ENCODE peak calls at places on chromosomes 4 and X, in ten cellular contexts. One of them, this sample, is unnamed.

GRCh38 chr4:7928711-7929505 is 10.8 kb downstream of the AFAP1 start:
- DNase-seq in posterior cingulate gyrus: no peak
- DNase-seq in HS-5: no peak
- DNase-seq in activated B cell treated with CpG ODN at 0.5 μM for 24 hours: no peak
- DNase-seq in cardiac fibroblast: peak; percentile 50
- DNase-seq in fibroblast of mammary gland: peak; percentile 45
- DNase-seq in stimulated activated CD4-positive, alpha-beta T cell treated with anti-CD3 and anti-CD28 coated beads, Interleukin-15, amount 100 ng/mL, for 1 hour: no peak
- DNase-seq in HTR-8/SVneo: no peak
- DNase-seq in ureter: no peak
- DNase-seq in NCI-H774: no peak
- DNase-seq in this sample: peak; percentile 70

GRCh38 chr4:103075435-103075893 is 1.1 kb downstream of the SLC9B2 start:
- DNase-seq in posterior cingulate gyrus: no peak
- DNase-seq in HS-5: no peak
- DNase-seq in activated B cell treated with CpG ODN at 0.5 μM for 24 hours: no peak
- DNase-seq in cardiac fibroblast: peak; percentile 45
- DNase-seq in fibroblast of mammary gland: peak; percentile 34
- DNase-seq in stimulated activated CD4-positive, alpha-beta T cell treated with anti-CD3 and anti-CD28 coated beads, Interleukin-15, amount 100 ng/mL, for 1 hour: no peak
- DNase-seq in HTR-8/SVneo: no peak
- DNase-seq in ureter: no peak
- DNase-seq in NCI-H774: no peak
- DNase-seq in this sample: peak; percentile 24

GRCh38 chr4:164956766-164957643 is 20.5 kb downstream of the TRIM61 start:
- DNase-seq in posterior cingulate gyrus: peak; percentile 93
- DNase-seq in HS-5: peak; percentile 40
- DNase-seq in activated B cell treated with CpG ODN at 0.5 μM for 24 hours: peak; percentile 66
- DNase-seq in cardiac fibroblast: peak; percentile 53
- DNase-seq in fibroblast of mammary gland: peak; percentile 64
- DNase-seq in stimulated activated CD4-positive, alpha-beta T cell treated with anti-CD3 and anti-CD28 coated beads, Interleukin-15, amount 100 ng/mL, for 1 hour: peak; percentile 50
- DNase-seq in HTR-8/SVneo: peak; percentile 91
- DNase-seq in ureter: peak; percentile 83
- DNase-seq in NCI-H774: peak; percentile 56
- DNase-seq in this sample: peak; percentile 9

GRCh38 chr4:95217197-95217596 is 331.6 kb downstream of the UNC5C start:
- DNase-seq in posterior cingulate gyrus: no peak
- DNase-seq in HS-5: no peak
- DNase-seq in activated B cell treated with CpG ODN at 0.5 μM for 24 hours: no peak
- DNase-seq in cardiac fibroblast: no peak
- DNase-seq in fibroblast of mammary gland: no peak
- DNase-seq in stimulated activated CD4-positive, alpha-beta T cell treated with anti-CD3 and anti-CD28 coated beads, Interleukin-15, amount 100 ng/mL, for 1 hour: no peak
- DNase-seq in HTR-8/SVneo: no peak
- DNase-seq in ureter: no peak
- DNase-seq in NCI-H774: no peak
- DNase-seq in this sample: no peak

GRCh38 chr4:176875441-176875930 is 82.8 kb upstream of the VEGFC start:
- DNase-seq in posterior cingulate gyrus: no peak
- DNase-seq in HS-5: no peak
- DNase-seq in activated B cell treated with CpG ODN at 0.5 μM for 24 hours: no peak
- DNase-seq in cardiac fibroblast: no peak
- DNase-seq in fibroblast of mammary gland: peak; percentile 37
- DNase-seq in stimulated activated CD4-positive, alpha-beta T cell treated with anti-CD3 and anti-CD28 coated beads, Interleukin-15, amount 100 ng/mL, for 1 hour: no peak
- DNase-seq in HTR-8/SVneo: no peak
- DNase-seq in ureter: no peak
- DNase-seq in NCI-H774: no peak
- DNase-seq in this sample: no peak

GRCh38 chr4:24753519-24753918 is 41.9 kb upstream of the SOD3 start:
- DNase-seq in posterior cingulate gyrus: no peak
- DNase-seq in HS-5: no peak
- DNase-seq in activated B cell treated with CpG ODN at 0.5 μM for 24 hours: no peak
- DNase-seq in cardiac fibroblast: peak; percentile 52
- DNase-seq in fibroblast of mammary gland: peak; percentile 70
- DNase-seq in stimulated activated CD4-positive, alpha-beta T cell treated with anti-CD3 and anti-CD28 coated beads, Interleukin-15, amount 100 ng/mL, for 1 hour: no peak
- DNase-seq in HTR-8/SVneo: peak; percentile 24
- DNase-seq in ureter: no peak
- DNase-seq in NCI-H774: no peak
- DNase-seq in this sample: no peak

GRCh38 chrX:110442631-110443030 is 84.0 kb downstream of the RTL9 start:
- DNase-seq in posterior cingulate gyrus: no peak
- DNase-seq in HS-5: no peak
- DNase-seq in activated B cell treated with CpG ODN at 0.5 μM for 24 hours: no peak
- DNase-seq in cardiac fibroblast: peak; percentile 18
- DNase-seq in fibroblast of mammary gland: peak; percentile 36
- DNase-seq in stimulated activated CD4-positive, alpha-beta T cell treated with anti-CD3 and anti-CD28 coated beads, Interleukin-15, amount 100 ng/mL, for 1 hour: no peak
- DNase-seq in HTR-8/SVneo: no peak
- DNase-seq in ureter: no peak
- DNase-seq in NCI-H774: no peak
- DNase-seq in this sample: peak; percentile 8

GRCh38 chrX:154370300-154370881 is 4.0 kb downstream of the FLNA start:
- DNase-seq in posterior cingulate gyrus: no peak
- DNase-seq in HS-5: no peak
- DNase-seq in activated B cell treated with CpG ODN at 0.5 μM for 24 hours: peak; percentile 27
- DNase-seq in cardiac fibroblast: no peak
- DNase-seq in fibroblast of mammary gland: no peak
- DNase-seq in stimulated activated CD4-positive, alpha-beta T cell treated with anti-CD3 and anti-CD28 coated beads, Interleukin-15, amount 100 ng/mL, for 1 hour: no peak
- DNase-seq in HTR-8/SVneo: no peak
- DNase-seq in ureter: no peak
- DNase-seq in NCI-H774: no peak
- DNase-seq in this sample: peak; percentile 81

GRCh38 chr4:53120801-53121200 is 245.1 kb downstream of the SCFD2 start:
- DNase-seq in posterior cingulate gyrus: no peak
- DNase-seq in HS-5: no peak
- DNase-seq in activated B cell treated with CpG ODN at 0.5 μM for 24 hours: no peak
- DNase-seq in cardiac fibroblast: peak; percentile 5
- DNase-seq in fibroblast of mammary gland: no peak
- DNase-seq in stimulated activated CD4-positive, alpha-beta T cell treated with anti-CD3 and anti-CD28 coated beads, Interleukin-15, amount 100 ng/mL, for 1 hour: no peak
- DNase-seq in HTR-8/SVneo: no peak
- DNase-seq in ureter: no peak
- DNase-seq in NCI-H774: no peak
- DNase-seq in this sample: peak; percentile 7

GRCh38 chr4:43089730-43090129 is 197.2 kb downstream of the GRXCR1 start:
- DNase-seq in posterior cingulate gyrus: no peak
- DNase-seq in HS-5: peak; percentile 34
- DNase-seq in activated B cell treated with CpG ODN at 0.5 μM for 24 hours: no peak
- DNase-seq in cardiac fibroblast: no peak
- DNase-seq in fibroblast of mammary gland: peak; percentile 11
- DNase-seq in stimulated activated CD4-positive, alpha-beta T cell treated with anti-CD3 and anti-CD28 coated beads, Interleukin-15, amount 100 ng/mL, for 1 hour: no peak
- DNase-seq in HTR-8/SVneo: no peak
- DNase-seq in ureter: no peak
- DNase-seq in NCI-H774: no peak
- DNase-seq in this sample: no peak

GRCh38 chr4:102390438-102390837 is 45.2 kb upstream of the SLC39A8 start:
- DNase-seq in posterior cingulate gyrus: no peak
- DNase-seq in HS-5: peak; percentile 24
- DNase-seq in activated B cell treated with CpG ODN at 0.5 μM for 24 hours: no peak
- DNase-seq in cardiac fibroblast: peak; percentile 81
- DNase-seq in fibroblast of mammary gland: peak; percentile 64
- DNase-seq in stimulated activated CD4-positive, alpha-beta T cell treated with anti-CD3 and anti-CD28 coated beads, Interleukin-15, amount 100 ng/mL, for 1 hour: no peak
- DNase-seq in HTR-8/SVneo: no peak
- DNase-seq in ureter: no peak
- DNase-seq in NCI-H774: no peak
- DNase-seq in this sample: peak; percentile 12

GRCh38 chr4:169428376-169428775 is 157.6 kb upstream of the SH3RF1 start:
- DNase-seq in posterior cingulate gyrus: no peak
- DNase-seq in HS-5: no peak
- DNase-seq in activated B cell treated with CpG ODN at 0.5 μM for 24 hours: no peak
- DNase-seq in cardiac fibroblast: peak; percentile 14
- DNase-seq in fibroblast of mammary gland: no peak
- DNase-seq in stimulated activated CD4-positive, alpha-beta T cell treated with anti-CD3 and anti-CD28 coated beads, Interleukin-15, amount 100 ng/mL, for 1 hour: no peak
- DNase-seq in HTR-8/SVneo: no peak
- DNase-seq in ureter: no peak
- DNase-seq in NCI-H774: no peak
- DNase-seq in this sample: no peak

GRCh38 chrX:65997978-65998717 is 41.7 kb downstream of the VSIG4 start:
- DNase-seq in posterior cingulate gyrus: no peak
- DNase-seq in HS-5: no peak
- DNase-seq in activated B cell treated with CpG ODN at 0.5 μM for 24 hours: no peak
- DNase-seq in cardiac fibroblast: no peak
- DNase-seq in fibroblast of mammary gland: no peak
- DNase-seq in stimulated activated CD4-positive, alpha-beta T cell treated with anti-CD3 and anti-CD28 coated beads, Interleukin-15, amount 100 ng/mL, for 1 hour: no peak
- DNase-seq in HTR-8/SVneo: no peak
- DNase-seq in ureter: no peak
- DNase-seq in NCI-H774: no peak
- DNase-seq in this sample: no peak

GRCh38 chrX:19658030-19658429 is 142.7 kb upstream of the MAP3K15 start:
- DNase-seq in posterior cingulate gyrus: no peak
- DNase-seq in HS-5: no peak
- DNase-seq in activated B cell treated with CpG ODN at 0.5 μM for 24 hours: no peak
- DNase-seq in cardiac fibroblast: no peak
- DNase-seq in fibroblast of mammary gland: peak; percentile 50
- DNase-seq in stimulated activated CD4-positive, alpha-beta T cell treated with anti-CD3 and anti-CD28 coated beads, Interleukin-15, amount 100 ng/mL, for 1 hour: no peak
- DNase-seq in HTR-8/SVneo: no peak
- DNase-seq in ureter: no peak
- DNase-seq in NCI-H774: no peak
- DNase-seq in this sample: no peak

GRCh38 chr4:109078724-109079123 is 223.7 kb downstream of the COL25A1 start:
- DNase-seq in posterior cingulate gyrus: no peak
- DNase-seq in HS-5: peak; percentile 20
- DNase-seq in activated B cell treated with CpG ODN at 0.5 μM for 24 hours: no peak
- DNase-seq in cardiac fibroblast: peak; percentile 65
- DNase-seq in fibroblast of mammary gland: peak; percentile 85
- DNase-seq in stimulated activated CD4-positive, alpha-beta T cell treated with anti-CD3 and anti-CD28 coated beads, Interleukin-15, amount 100 ng/mL, for 1 hour: no peak
- DNase-seq in HTR-8/SVneo: no peak
- DNase-seq in ureter: no peak
- DNase-seq in NCI-H774: no peak
- DNase-seq in this sample: no peak

GRCh38 chrX:128754130-128754529 is 701.9 kb upstream of the ACTRT1 start:
- DNase-seq in posterior cingulate gyrus: no peak
- DNase-seq in HS-5: no peak
- DNase-seq in activated B cell treated with CpG ODN at 0.5 μM for 24 hours: no peak
- DNase-seq in cardiac fibroblast: no peak
- DNase-seq in fibroblast of mammary gland: no peak
- DNase-seq in stimulated activated CD4-positive, alpha-beta T cell treated with anti-CD3 and anti-CD28 coated beads, Interleukin-15, amount 100 ng/mL, for 1 hour: no peak
- DNase-seq in HTR-8/SVneo: no peak
- DNase-seq in ureter: no peak
- DNase-seq in NCI-H774: peak; percentile 61
- DNase-seq in this sample: no peak

GRCh38 chr4:59612235-59612634 is 1587.9 kb upstream of the ADGRL3 start:
- DNase-seq in posterior cingulate gyrus: no peak
- DNase-seq in HS-5: peak; percentile 74
- DNase-seq in activated B cell treated with CpG ODN at 0.5 μM for 24 hours: no peak
- DNase-seq in cardiac fibroblast: peak; percentile 94
- DNase-seq in fibroblast of mammary gland: peak; percentile 78
- DNase-seq in stimulated activated CD4-positive, alpha-beta T cell treated with anti-CD3 and anti-CD28 coated beads, Interleukin-15, amount 100 ng/mL, for 1 hour: no peak
- DNase-seq in HTR-8/SVneo: peak; percentile 6
- DNase-seq in ureter: no peak
- DNase-seq in NCI-H774: no peak
- DNase-seq in this sample: no peak

GRCh38 chr4:108345862-108346530 is 177.3 kb upstream of the LEF1 start:
- DNase-seq in posterior cingulate gyrus: no peak
- DNase-seq in HS-5: peak; percentile 14
- DNase-seq in activated B cell treated with CpG ODN at 0.5 μM for 24 hours: no peak
- DNase-seq in cardiac fibroblast: peak; percentile 15
- DNase-seq in fibroblast of mammary gland: peak; percentile 51
- DNase-seq in stimulated activated CD4-positive, alpha-beta T cell treated with anti-CD3 and anti-CD28 coated beads, Interleukin-15, amount 100 ng/mL, for 1 hour: no peak
- DNase-seq in HTR-8/SVneo: no peak
- DNase-seq in ureter: no peak
- DNase-seq in NCI-H774: no peak
- DNase-seq in this sample: no peak

GRCh38 chr4:18882468-18882867 is 860.9 kb upstream of the LCORL start:
- DNase-seq in posterior cingulate gyrus: no peak
- DNase-seq in HS-5: peak; percentile 74
- DNase-seq in activated B cell treated with CpG ODN at 0.5 μM for 24 hours: no peak
- DNase-seq in cardiac fibroblast: peak; percentile 41
- DNase-seq in fibroblast of mammary gland: peak; percentile 30
- DNase-seq in stimulated activated CD4-positive, alpha-beta T cell treated with anti-CD3 and anti-CD28 coated beads, Interleukin-15, amount 100 ng/mL, for 1 hour: no peak
- DNase-seq in HTR-8/SVneo: peak; percentile 51
- DNase-seq in ureter: no peak
- DNase-seq in NCI-H774: no peak
- DNase-seq in this sample: no peak

GRCh38 chrX:150411656-150412055 is 48.5 kb downstream of the MAMLD1 start:
- DNase-seq in posterior cingulate gyrus: no peak
- DNase-seq in HS-5: no peak
- DNase-seq in activated B cell treated with CpG ODN at 0.5 μM for 24 hours: no peak
- DNase-seq in cardiac fibroblast: no peak
- DNase-seq in fibroblast of mammary gland: no peak
- DNase-seq in stimulated activated CD4-positive, alpha-beta T cell treated with anti-CD3 and anti-CD28 coated beads, Interleukin-15, amount 100 ng/mL, for 1 hour: no peak
- DNase-seq in HTR-8/SVneo: no peak
- DNase-seq in ureter: no peak
- DNase-seq in NCI-H774: no peak
- DNase-seq in this sample: no peak

GRCh38 chrX:86133761-86134160 is 14.5 kb upstream of the DACH2 start:
- DNase-seq in posterior cingulate gyrus: no peak
- DNase-seq in HS-5: no peak
- DNase-seq in activated B cell treated with CpG ODN at 0.5 μM for 24 hours: no peak
- DNase-seq in cardiac fibroblast: peak; percentile 42
- DNase-seq in fibroblast of mammary gland: peak; percentile 21
- DNase-seq in stimulated activated CD4-positive, alpha-beta T cell treated with anti-CD3 and anti-CD28 coated beads, Interleukin-15, amount 100 ng/mL, for 1 hour: no peak
- DNase-seq in HTR-8/SVneo: no peak
- DNase-seq in ureter: no peak
- DNase-seq in NCI-H774: no peak
- DNase-seq in this sample: peak; percentile 24

GRCh38 chr4:8732092-8732491 is 139.5 kb downstream of the CPZ start:
- DNase-seq in posterior cingulate gyrus: no peak
- DNase-seq in HS-5: no peak
- DNase-seq in activated B cell treated with CpG ODN at 0.5 μM for 24 hours: no peak
- DNase-seq in cardiac fibroblast: no peak
- DNase-seq in fibroblast of mammary gland: no peak
- DNase-seq in stimulated activated CD4-positive, alpha-beta T cell treated with anti-CD3 and anti-CD28 coated beads, Interleukin-15, amount 100 ng/mL, for 1 hour: no peak
- DNase-seq in HTR-8/SVneo: no peak
- DNase-seq in ureter: no peak
- DNase-seq in NCI-H774: no peak
- DNase-seq in this sample: no peak

GRCh38 chrX:3697220-3697684 is 16.2 kb downstream of the PRKX start:
- DNase-seq in posterior cingulate gyrus: no peak
- DNase-seq in HS-5: no peak
- DNase-seq in activated B cell treated with CpG ODN at 0.5 μM for 24 hours: no peak
- DNase-seq in cardiac fibroblast: no peak
- DNase-seq in fibroblast of mammary gland: no peak
- DNase-seq in stimulated activated CD4-positive, alpha-beta T cell treated with anti-CD3 and anti-CD28 coated beads, Interleukin-15, amount 100 ng/mL, for 1 hour: no peak
- DNase-seq in HTR-8/SVneo: no peak
- DNase-seq in ureter: no peak
- DNase-seq in NCI-H774: no peak
- DNase-seq in this sample: no peak